ENCODE peak calls at places on chromosomes 1 and 21, in eight cellular contexts. S is globus pallidus; B is AG09309; O is activated T-helper 1 cell treated with anti-CD3 and anti-CD28 coated beads, Interleukin-12 subunit alpha, Interleukin-12 subunit beta, Interleukin-2, Interleukin-4 antibody, amounts not matched to agents 30 ng/mL and 10 ng/mL and 1 ng/mL, durations not matched to agents 14 hours and 24 hours and 36 hours; X is uterus; M is stimulated activated CD8-positive, alpha-beta memory T cell treated with anti-CD3 and anti-CD28 coated beads, Interleukin-15, amount 100 ng/mL, for 24 hours; Q is HAP-1; A is stimulated activated CD4-positive, alpha-beta T cell treated with anti-CD3 and anti-CD28 coated beads, Interleukin-2, amount 100 ng/mL, for 24 hours. D is an unnamed sample.

GRCh38 chr21:32348604-32349332 is 44.0 kb downstream of the URB1 start:
- DNase-seq in S (no peak), B (no peak), O (no peak), X (no peak), M (no peak), Q (no peak), A (no peak), D (no peak)

GRCh38 chr1:25651036-25651640 is 34.5 kb downstream of the MAN1C1 start:
- DNase-seq in S (no peak), B (no peak), O (no peak), X (no peak), M (no peak), Q (no peak), A (no peak), D (no peak)

GRCh38 chr1:178564783-178565180 is 51.9 kb downstream of the TEX35 start:
- DNase-seq in S (no peak), B (no peak), O (no peak), X (no peak), M (no peak), Q (no peak), A (no peak), D (no peak)

GRCh38 chr1:19234224-19234623 is 17.1 kb downstream of the EMC1 start:
- DNase-seq in S (no peak), B (no peak), O (no peak), X (no peak), M (no peak), Q (no peak), A (no peak), D (no peak)

GRCh38 chr21:38771536-38771935 is 34.2 kb upstream of the ETS2 start:
- DNase-seq in S (no peak), B (no peak), O (no peak), X (no peak), M (no peak), Q (no peak), A (no peak), D (no peak)

GRCh38 chr1:233188061-233188460 is 107.5 kb downstream of the PCNX2 start:
- DNase-seq in S (no peak), B (no peak), O (no peak), X (no peak), M (no peak), Q (no peak), A (no peak), D (no peak)

GRCh38 chr1:226735576-226735975 is 3.5 kb downstream of the ITPKB start:
- DNase-seq in S (no peak), B (no peak), O (no peak), X (no peak), M (no peak), Q (no peak), A (no peak), D (no peak)

GRCh38 chr1:21894034-21894881 is 42.9 kb downstream of the HSPG2 start:
- DNase-seq in S (no peak), B (no peak), O (no peak), X (no peak), M (no peak), Q (no peak), A (no peak), D (no peak)

GRCh38 chr1:182700351-182700709 is 15.9 kb upstream of the RGS8 start:
- DNase-seq in S (no peak), B (no peak), O (no peak), X (no peak), M (no peak), Q (no peak), A (no peak), D (no peak)

GRCh38 chr1:93702102-93702827 is 20.6 kb upstream of the BCAR3 start:
- DNase-seq in S (no peak), B (no peak), O (no peak), X (no peak), M (no peak), Q (no peak), A (no peak), D (no peak)

GRCh38 chr1:85461216-85461945 is 3.6 kb downstream of the DDAH1 start:
- DNase-seq in S (no peak), B (no peak), O (no peak), X (no peak), M (no peak), Q (no peak), A (no peak), D (no peak)

GRCh38 chr1:167460836-167461235 is 57.5 kb downstream of the CD247 start:
- DNase-seq in S (no peak), B (no peak), O (no peak), X (no peak), M (no peak), Q (no peak), A (peak), D (no peak)

GRCh38 chr1:209673631-209674417 is 1.4 kb upstream of the G0S2 start:
- DNase-seq in S (no peak), B (no peak), O (no peak), X (peak), M (no peak), Q (no peak), A (no peak), D (peak)

GRCh38 chr1:33348676-33349080 is 27.8 kb upstream of the A3GALT2 start:
- DNase-seq in S (no peak), B (no peak), O (no peak), X (no peak), M (no peak), Q (peak), A (peak), D (peak)

GRCh38 chr1:108901106-108901505 is 24.3 kb downstream of the GPSM2 start:
- DNase-seq in S (no peak), B (no peak), O (no peak), X (no peak), M (no peak), Q (no peak), A (no peak), D (no peak)

GRCh38 chr1:40075251-40075650 is 21.8 kb downstream of the PPT1 start:
- DNase-seq in S (no peak), B (no peak), O (no peak), X (no peak), M (no peak), Q (no peak), A (no peak), D (no peak)

GRCh38 chr1:201085902-201086735 is 26.1 kb downstream of the CACNA1S start:
- DNase-seq in S (peak), B (no peak), O (no peak), X (peak), M (no peak), Q (peak), A (peak), D (peak)

GRCh38 chr1:24805534-24806301 is 60.5 kb downstream of the CLIC4 start:
- DNase-seq in S (no peak), B (peak), O (no peak), X (peak), M (no peak), Q (no peak), A (no peak), D (peak)

GRCh38 chr1:38044224-38045215 is 2.1 kb downstream of the POU3F1 start:
- DNase-seq in S (no peak), B (no peak), O (no peak), X (no peak), M (no peak), Q (no peak), A (no peak), D (no peak)

GRCh38 chr1:28848408-28848807 is 36.4 kb downstream of the OPRD1 start:
- DNase-seq in S (no peak), B (no peak), O (no peak), X (no peak), M (no peak), Q (no peak), A (no peak), D (peak)

GRCh38 chr1:94688646-94689045 is 131.5 kb upstream of the SLC44A3 start:
- DNase-seq in S (no peak), B (no peak), O (no peak), X (no peak), M (no peak), Q (no peak), A (no peak), D (no peak)

GRCh38 chr21:43923391-43923790 is 58.4 kb downstream of the AGPAT3 start:
- DNase-seq in S (peak), B (no peak), O (no peak), X (no peak), M (no peak), Q (no peak), A (no peak), D (no peak)

GRCh38 chr1:23924601-23925000 is 11.4 kb upstream of the CNR2 start:
- DNase-seq in S (no peak), B (no peak), O (no peak), X (no peak), M (no peak), Q (no peak), A (no peak), D (no peak)

D was measured in upper lobe of left lung.